ENCODE peak calls at places on chromosomes 7 and 10, in four cellular contexts. One of them, this sample, is unnamed.

GRCh38 chr10:114102253-114102652 is 58.6 kb downstream of the ADRB1 start:
- DNase-seq in trophoblast cell: no peak
- DNase-seq in mesendoderm: no peak
- DNase-seq in H1: no peak
- DNase-seq in this sample: no peak

GRCh38 chr10:103661198-103661950 is 167.9 kb downstream of the NEURL1 start:
- DNase-seq in trophoblast cell: peak; percentile 18
- DNase-seq in mesendoderm: peak; percentile 92
- DNase-seq in H1: peak; percentile 56
- DNase-seq in this sample: peak; percentile 86

GRCh38 chr10:116836087-116836486 is 13.2 kb upstream of the ENO4 start:
- DNase-seq in trophoblast cell: no peak
- DNase-seq in mesendoderm: peak; percentile 94
- DNase-seq in H1: peak; percentile 68
- DNase-seq in this sample: peak; percentile 84

GRCh38 chr7:107799645-107800264 is 3.3 kb downstream of the SLC26A3 start:
- DNase-seq in trophoblast cell: no peak
- DNase-seq in mesendoderm: no peak
- DNase-seq in H1: no peak
- DNase-seq in this sample: no peak

GRCh38 chr7:102287465-102288146 is 938 bp downstream of the SH2B2 start:
- DNase-seq in trophoblast cell: peak; percentile 76
- DNase-seq in mesendoderm: peak; percentile 59
- DNase-seq in H1: no peak
- DNase-seq in this sample: peak; percentile 58

GRCh38 chr10:482036-482435 is 207.4 kb downstream of the DIP2C start:
- DNase-seq in trophoblast cell: no peak
- DNase-seq in mesendoderm: no peak
- DNase-seq in H1: no peak
- DNase-seq in this sample: peak; percentile 19

GRCh38 chr7:39595102-39595620 is 28.2 kb upstream of the RALA start:
- DNase-seq in trophoblast cell: no peak
- DNase-seq in mesendoderm: no peak
- DNase-seq in H1: no peak
- DNase-seq in this sample: no peak

GRCh38 chr10:3192856-3193635 is 20.5 kb upstream of the PITRM1 start:
- DNase-seq in trophoblast cell: peak; percentile 79
- DNase-seq in mesendoderm: peak; percentile 45
- DNase-seq in H1: no peak
- DNase-seq in this sample: no peak

GRCh38 chr7:129307592-129307991 is 82.8 kb downstream of the AHCYL2 start:
- DNase-seq in trophoblast cell: peak; percentile 74
- DNase-seq in mesendoderm: no peak
- DNase-seq in H1: no peak
- DNase-seq in this sample: no peak

GRCh38 chr10:115030483-115031200 is 62.5 kb upstream of the ATRNL1 start:
- DNase-seq in trophoblast cell: no peak
- DNase-seq in mesendoderm: peak; percentile 75
- DNase-seq in H1: no peak
- DNase-seq in this sample: no peak

GRCh38 chr10:102120987-102121738 is 995 bp upstream of the LDB1 start:
- DNase-seq in trophoblast cell: peak; percentile 43
- DNase-seq in mesendoderm: peak; percentile 99
- DNase-seq in H1: peak; percentile 91
- DNase-seq in this sample: peak; percentile 96

GRCh38 chr10:44745920-44746319 is 165.2 kb upstream of the TMEM72 start:
- DNase-seq in trophoblast cell: no peak
- DNase-seq in mesendoderm: peak; percentile 62
- DNase-seq in H1: no peak
- DNase-seq in this sample: no peak

DNA sequence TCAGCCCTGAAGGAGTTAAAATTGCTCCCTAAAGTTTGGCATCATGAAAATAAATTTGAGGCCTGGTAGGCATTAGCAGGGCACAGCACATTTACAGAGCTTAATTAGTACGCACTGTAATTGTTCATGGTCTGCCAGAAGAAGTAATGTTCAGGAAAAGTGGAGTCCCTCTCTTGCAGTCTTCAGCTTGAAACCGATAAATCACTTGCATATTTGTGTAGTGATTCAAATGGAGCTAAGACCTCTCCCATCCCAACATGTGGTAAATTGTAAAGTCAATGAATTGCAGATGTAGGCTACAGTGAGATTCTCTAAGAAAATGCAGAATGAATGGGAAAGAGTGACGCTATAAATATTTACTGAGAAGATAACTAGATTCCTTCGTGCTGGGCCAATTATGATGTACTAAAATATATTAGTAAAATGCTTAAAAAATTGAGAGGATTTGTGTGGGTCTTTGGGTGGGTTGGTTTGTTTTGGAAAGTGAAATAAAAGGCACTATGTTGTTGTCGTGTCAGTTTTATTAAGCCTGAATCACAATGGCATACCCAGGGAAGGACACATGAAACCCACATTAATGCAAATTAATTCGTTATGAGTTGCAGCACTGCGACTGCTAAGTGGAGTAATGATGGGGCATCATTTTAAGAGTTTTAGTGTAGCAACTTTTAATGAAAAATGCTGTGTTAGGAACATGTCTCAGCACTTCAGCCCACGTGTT is 8.4 kb downstream of the TCF7L2 start:
- DNase-seq in trophoblast cell: peak; percentile 44
- DNase-seq in mesendoderm: peak; percentile 83
- DNase-seq in H1: no peak
- DNase-seq in this sample: no peak
- H3K23ac ChIP-seq in trophoblast cell: no peak overlapping the region
- H3K23ac ChIP-seq in mesendoderm: no peak overlapping the region
- H3K23ac ChIP-seq in H1: no peak overlapping the region
- H3K23ac ChIP-seq in this sample: no peak overlapping the region

GRCh38 chr7:105013283-105013817 is 655 bp upstream of the KMT2E start:
- DNase-seq in trophoblast cell: peak; percentile 91
- DNase-seq in mesendoderm: peak; percentile 97
- DNase-seq in H1: peak; percentile 65
- DNase-seq in this sample: peak; percentile 89

GRCh38 chr7:105010538-105011523 is 3.2 kb upstream of the KMT2E start:
- DNase-seq in trophoblast cell: peak; percentile 65
- DNase-seq in mesendoderm: peak; percentile 32
- DNase-seq in H1: no peak
- DNase-seq in this sample: no peak

GRCh38 chr7:105009667-105010537 is 4.1 kb upstream of the KMT2E start:
- DNase-seq in trophoblast cell: no peak
- DNase-seq in mesendoderm: no peak
- DNase-seq in H1: no peak
- DNase-seq in this sample: no peak

GRCh38 chr7:105012503-105013282 is 1.3 kb upstream of the KMT2E start:
- DNase-seq in trophoblast cell: peak; percentile 97
- DNase-seq in mesendoderm: peak; percentile 99
- DNase-seq in H1: peak; percentile 89
- DNase-seq in this sample: peak; percentile 98

GRCh38 chr7:105011771-105012502 is 2.1 kb upstream of the KMT2E start:
- DNase-seq in trophoblast cell: peak; percentile 37
- DNase-seq in mesendoderm: no peak
- DNase-seq in H1: no peak
- DNase-seq in this sample: no peak
- H3K79me2 ChIP-seq in trophoblast cell: peaks cover 36% of the 10 kb centered on the region
- H3K79me2 ChIP-seq in mesendoderm: peaks cover 79% of the 10 kb centered on the region
- H3K79me2 ChIP-seq in H1: peaks cover 62% of the 10 kb centered on the region
- H3K79me2 ChIP-seq in this sample: peaks cover 66% of the 10 kb centered on the region

GRCh38 chr10:94489107-94489506 is 56.5 kb upstream of the HELLS start:
- DNase-seq in trophoblast cell: no peak
- DNase-seq in mesendoderm: no peak
- DNase-seq in H1: no peak
- DNase-seq in this sample: no peak
- H3K23ac ChIP-seq in trophoblast cell: no peak overlapping the region
- H3K23ac ChIP-seq in mesendoderm: no peak overlapping the region
- H3K23ac ChIP-seq in H1: no peak overlapping the region
- H3K23ac ChIP-seq in this sample: no peak overlapping the region

GRCh38 chr7:84744388-84744787 is 442.5 kb downstream of the SEMA3D start:
- DNase-seq in trophoblast cell: no peak
- DNase-seq in mesendoderm: no peak
- DNase-seq in H1: no peak
- DNase-seq in this sample: no peak

DNA sequence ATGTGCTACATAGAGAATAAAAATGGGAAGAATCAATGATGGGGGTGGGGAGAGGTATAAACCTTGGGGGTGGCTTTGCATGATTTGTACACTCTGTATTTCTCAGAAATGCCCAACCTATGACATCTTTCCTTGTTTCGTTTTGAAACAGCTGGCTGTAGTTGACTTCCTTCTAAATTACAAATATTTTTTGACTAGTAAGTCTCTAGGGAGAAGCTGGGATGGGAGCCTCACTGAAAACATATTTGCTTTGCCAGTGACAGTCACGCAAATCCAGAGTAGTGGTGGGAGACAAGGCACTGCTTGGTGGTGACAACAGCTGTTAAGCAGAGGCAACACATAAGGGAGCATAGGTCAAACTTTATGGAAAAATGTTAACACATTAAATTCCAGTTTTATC is 440.5 kb downstream of the SEMA3D start:
- DNase-seq in trophoblast cell: no peak
- DNase-seq in mesendoderm: no peak
- DNase-seq in H1: no peak
- DNase-seq in this sample: no peak
- H3K79me2 ChIP-seq in trophoblast cell: no peaks in the 10 kb centered on the region
- H3K79me2 ChIP-seq in mesendoderm: no peaks in the 10 kb centered on the region
- H3K79me2 ChIP-seq in H1: no peaks in the 10 kb centered on the region
- H3K79me2 ChIP-seq in this sample: no peaks in the 10 kb centered on the region

GRCh38 chr10:5575482-5576153 is 50.9 kb downstream of the CALML3 start:
- DNase-seq in trophoblast cell: no peak
- DNase-seq in mesendoderm: no peak
- DNase-seq in H1: no peak
- DNase-seq in this sample: no peak
- H3K23ac ChIP-seq in trophoblast cell: no peak overlapping the region
- H3K23ac ChIP-seq in mesendoderm: no peak overlapping the region
- H3K23ac ChIP-seq in H1: no peak overlapping the region
- H3K23ac ChIP-seq in this sample: no peak overlapping the region

GRCh38 chr7:80905334-80905733 is 13.5 kb downstream of the SEMA3C start:
- DNase-seq in trophoblast cell: peak; percentile 68
- DNase-seq in mesendoderm: no peak
- DNase-seq in H1: no peak
- DNase-seq in this sample: no peak

GRCh38 chr7:80900583-80901576 is 18.0 kb downstream of the SEMA3C start:
- DNase-seq in trophoblast cell: no peak
- DNase-seq in mesendoderm: no peak
- DNase-seq in H1: no peak
- DNase-seq in this sample: no peak

GRCh38 chr7:80896856-80897598 is 21.8 kb downstream of the SEMA3C start:
- DNase-seq in trophoblast cell: no peak
- DNase-seq in mesendoderm: no peak
- DNase-seq in H1: no peak
- DNase-seq in this sample: no peak

GRCh38 chr7:80902716-80903308 is 16.0 kb downstream of the SEMA3C start:
- DNase-seq in trophoblast cell: peak; percentile 75
- DNase-seq in mesendoderm: no peak
- DNase-seq in H1: no peak
- DNase-seq in this sample: no peak

DNA sequence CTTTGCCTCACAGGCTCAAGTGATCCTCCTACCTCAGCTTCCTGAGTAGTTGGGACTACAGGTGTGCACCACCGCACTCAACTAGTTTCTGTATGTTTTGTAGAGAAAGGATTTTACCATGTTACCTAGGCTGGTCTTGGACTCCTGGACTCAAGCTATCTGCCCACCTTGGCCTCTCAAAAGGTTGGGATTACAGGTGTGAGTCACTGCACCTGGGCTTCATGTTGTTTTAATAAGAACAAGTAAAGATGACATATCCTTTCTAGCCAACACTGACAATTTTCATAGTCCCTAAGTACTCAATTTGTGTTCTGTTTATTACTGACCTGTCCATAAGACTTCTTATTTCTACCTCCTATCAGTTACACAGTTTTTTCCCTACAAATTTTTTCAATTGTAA is 16.8 kb downstream of the SEMA3C start:
- DNase-seq in trophoblast cell: no peak
- DNase-seq in mesendoderm: no peak
- DNase-seq in H1: no peak
- DNase-seq in this sample: no peak
- H3K79me2 ChIP-seq in trophoblast cell: no peaks in the 10 kb centered on the region
- H3K79me2 ChIP-seq in mesendoderm: no peaks in the 10 kb centered on the region
- H3K79me2 ChIP-seq in H1: no peaks in the 10 kb centered on the region
- H3K79me2 ChIP-seq in this sample: no peaks in the 10 kb centered on the region

GRCh38 chr7:157539521-157539920 is 202.7 kb downstream of the DNAJB6 start:
- DNase-seq in trophoblast cell: no peak
- DNase-seq in mesendoderm: no peak
- DNase-seq in H1: no peak
- DNase-seq in this sample: no peak

GRCh38 chr7:157541796-157542668 is 205.2 kb downstream of the DNAJB6 start:
- DNase-seq in trophoblast cell: no peak
- DNase-seq in mesendoderm: no peak
- DNase-seq in H1: no peak
- DNase-seq in this sample: no peak

GRCh38 chr7:157540020-157540419 is 203.2 kb downstream of the DNAJB6 start:
- DNase-seq in trophoblast cell: no peak
- DNase-seq in mesendoderm: no peak
- DNase-seq in H1: no peak
- DNase-seq in this sample: no peak

GRCh38 chr7:157541295-157541608 is 204.4 kb downstream of the DNAJB6 start:
- DNase-seq in trophoblast cell: no peak
- DNase-seq in mesendoderm: no peak
- DNase-seq in H1: no peak
- DNase-seq in this sample: no peak

DNA sequence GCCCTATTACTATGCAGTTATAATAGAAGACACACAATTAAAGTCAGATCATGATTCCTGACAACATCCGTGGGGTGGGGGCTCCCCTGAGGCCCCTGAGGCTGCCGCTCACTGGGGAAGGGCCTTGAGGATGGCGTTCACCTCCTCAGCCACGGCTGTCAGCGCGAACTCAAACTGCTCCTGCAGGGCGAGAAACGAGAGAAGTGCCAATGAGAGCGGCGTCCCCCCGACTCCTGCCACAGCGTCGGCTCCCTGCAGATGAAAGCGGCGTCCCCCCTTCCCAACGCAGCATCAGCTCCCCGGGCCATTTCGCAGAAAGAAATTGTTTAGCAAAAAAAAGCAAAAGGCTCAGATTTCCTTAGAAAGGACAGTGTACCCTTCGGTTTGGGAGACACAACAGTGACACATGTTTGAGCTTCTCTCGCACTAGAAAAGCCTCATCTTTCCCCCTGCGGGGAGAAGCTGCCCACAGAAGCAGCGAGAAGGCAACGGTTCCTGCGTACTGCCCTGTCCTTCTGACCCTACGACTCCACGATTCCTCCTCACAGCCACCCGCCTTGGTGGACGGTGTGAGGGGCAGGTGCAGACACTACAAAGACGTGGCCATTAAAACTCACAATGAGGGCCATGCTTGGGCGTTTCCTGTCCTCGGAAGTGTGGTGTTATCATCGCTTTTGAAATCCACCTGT is 203.9 kb downstream of the DNAJB6 start:
- DNase-seq in trophoblast cell: no peak
- DNase-seq in mesendoderm: no peak
- DNase-seq in H1: no peak
- DNase-seq in this sample: no peak
- H3K23ac ChIP-seq in trophoblast cell: no peak overlapping the region
- H3K23ac ChIP-seq in mesendoderm: no peak overlapping the region
- H3K23ac ChIP-seq in H1: no peak overlapping the region
- H3K23ac ChIP-seq in this sample: no peak overlapping the region

GRCh38 chr10:22341190-22341935 is 3.9 kb upstream of the SPAG6 start:
- DNase-seq in trophoblast cell: no peak
- DNase-seq in mesendoderm: peak; percentile 29
- DNase-seq in H1: no peak
- DNase-seq in this sample: peak; percentile 53
- H3K79me2 ChIP-seq in trophoblast cell: peaks cover 5% of the 10 kb centered on the region
- H3K79me2 ChIP-seq in mesendoderm: no peaks in the 10 kb centered on the region
- H3K79me2 ChIP-seq in H1: no peaks in the 10 kb centered on the region
- H3K79me2 ChIP-seq in this sample: no peaks in the 10 kb centered on the region

GRCh38 chr10:72260215-72260587 is 13.5 kb upstream of the DDIT4 start:
- DNase-seq in trophoblast cell: no peak
- DNase-seq in mesendoderm: no peak
- DNase-seq in H1: no peak
- DNase-seq in this sample: no peak
- H3K23ac ChIP-seq in trophoblast cell: no peak overlapping the region
- H3K23ac ChIP-seq in mesendoderm: peak overlapping the region; percentile 30
- H3K23ac ChIP-seq in H1: no peak overlapping the region
- H3K23ac ChIP-seq in this sample: no peak overlapping the region

This sample was measured in H9.